ENCODE peak calls at places on chromosomes 11 and 22, in eight cellular contexts. K is osteocyte, U is mucosa of descending colon, C is heart right ventricle, M is mammary epithelial cell, R is lung, A is cardiac fibroblast, J is thoracic aorta. T is an unnamed sample.

GRCh38 chr11:17013548-17014320 is 480 bp downstream of the PLEKHA7 start:
- DNase-seq in K (no peak), U (peak), C (peak), M (no peak), R (no peak), A (no peak), J (no peak), T (no peak)

GRCh38 chr11:68990995-68991780 is 10.4 kb upstream of the MRGPRD start:
- DNase-seq in K (peak), U (no peak), C (no peak), M (no peak), R (no peak), A (no peak), J (no peak), T (no peak)

GRCh38 chr11:945986-946385 is 20.3 kb downstream of the AP2A2 start:
- DNase-seq in K (no peak), U (no peak), C (no peak), M (no peak), R (no peak), A (no peak), J (no peak), T (no peak)

GRCh38 chr11:128772814-128773213 is 78.9 kb downstream of the FLI1 start:
- DNase-seq in K (no peak), U (peak), C (peak), M (no peak), R (peak), A (no peak), J (no peak), T (no peak)

GRCh38 chr11:35144103-35144741 is 5.3 kb downstream of the CD44 start:
- DNase-seq in K (no peak), U (peak), C (no peak), M (peak), R (peak), A (peak), J (no peak), T (peak)

GRCh38 chr11:72146625-72147024 is 11.1 kb downstream of the FOLR3 start:
- DNase-seq in K (no peak), U (no peak), C (no peak), M (no peak), R (no peak), A (no peak), J (no peak), T (no peak)

GRCh38 chr11:78138694-78139421 is 568 bp downstream of the ALG8 start:
- DNase-seq in K (no peak), U (peak), C (no peak), M (peak), R (no peak), A (peak), J (no peak), T (peak)

GRCh38 chr22:43829448-43829821 is 17.3 kb upstream of the EFCAB6 start:
- DNase-seq in K (no peak), U (no peak), C (peak), M (no peak), R (no peak), A (no peak), J (no peak), T (no peak)

GRCh38 chr11:19631657-19632325 is 80.8 kb upstream of the NAV2 start:
- DNase-seq in K (no peak), U (no peak), C (no peak), M (peak), R (no peak), A (no peak), J (no peak), T (no peak)

GRCh38 chr11:130163346-130164220 is 4.0 kb downstream of the ST14 start:
- DNase-seq in K (no peak), U (peak), C (no peak), M (no peak), R (no peak), A (no peak), J (no peak), T (no peak)

GRCh38 chr11:126790550-126790981 is 210.0 kb downstream of the KIRREL3 start:
- DNase-seq in K (no peak), U (no peak), C (no peak), M (peak), R (no peak), A (peak), J (no peak), T (peak)

GRCh38 chr11:131108780-131109179 is 192.5 kb upstream of the SNX19 start:
- DNase-seq in K (no peak), U (no peak), C (no peak), M (no peak), R (peak), A (peak), J (no peak), T (peak)

GRCh38 chr11:103109818-103110388 is 677 bp downstream of the DYNC2H1 start:
- DNase-seq in K (no peak), U (peak), C (no peak), M (no peak), R (no peak), A (no peak), J (no peak), T (no peak)

DNA sequence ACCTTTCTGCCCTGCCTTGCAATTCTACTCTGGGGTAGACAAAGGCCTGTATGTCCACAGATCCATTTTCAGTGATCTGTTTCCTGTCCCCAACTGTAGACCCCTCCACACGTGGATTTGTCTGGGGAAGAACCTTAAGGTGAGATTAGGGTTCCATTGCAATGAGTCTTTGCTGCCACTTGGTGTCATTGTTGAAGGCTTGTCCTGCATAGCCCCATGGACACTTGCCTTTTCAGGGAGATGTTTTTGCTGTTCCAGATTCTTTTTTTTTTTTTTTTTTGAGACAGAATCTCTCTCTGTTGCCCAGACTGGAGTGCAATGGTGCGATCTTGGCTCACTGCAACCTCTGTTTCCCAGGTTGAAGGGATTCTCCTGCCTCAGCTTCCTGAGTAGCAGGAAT is 21.8 kb downstream of the SERPING1 start:
- DNase-seq in K (no peak), U (no peak), C (no peak), M (no peak), R (no peak), A (no peak), J (no peak), T (no peak)
- TF ChIP-seq CTCF in K (no peak), U (no peak), C (no peak), M (peak), R (no peak), A (peak), J (no peak), T (no peak)

GRCh38 chr22:19062909-19063308 is 59.3 kb downstream of the DGCR2 start:
- DNase-seq in K (no peak), U (no peak), C (no peak), M (no peak), R (no peak), A (no peak), J (no peak), T (no peak)

GRCh38 chr22:19060356-19061009 is 61.7 kb downstream of the DGCR2 start:
- DNase-seq in K (no peak), U (no peak), C (no peak), M (peak), R (no peak), A (peak), J (no peak), T (peak)

GRCh38 chr22:19059481-19060278 is 62.5 kb downstream of the DGCR2 start:
- DNase-seq in K (peak), U (no peak), C (no peak), M (no peak), R (no peak), A (no peak), J (no peak), T (no peak)

GRCh38 chr22:19062139-19062789 is 59.9 kb downstream of the DGCR2 start:
- DNase-seq in K (peak), U (no peak), C (no peak), M (no peak), R (no peak), A (no peak), J (no peak), T (no peak)

DNA sequence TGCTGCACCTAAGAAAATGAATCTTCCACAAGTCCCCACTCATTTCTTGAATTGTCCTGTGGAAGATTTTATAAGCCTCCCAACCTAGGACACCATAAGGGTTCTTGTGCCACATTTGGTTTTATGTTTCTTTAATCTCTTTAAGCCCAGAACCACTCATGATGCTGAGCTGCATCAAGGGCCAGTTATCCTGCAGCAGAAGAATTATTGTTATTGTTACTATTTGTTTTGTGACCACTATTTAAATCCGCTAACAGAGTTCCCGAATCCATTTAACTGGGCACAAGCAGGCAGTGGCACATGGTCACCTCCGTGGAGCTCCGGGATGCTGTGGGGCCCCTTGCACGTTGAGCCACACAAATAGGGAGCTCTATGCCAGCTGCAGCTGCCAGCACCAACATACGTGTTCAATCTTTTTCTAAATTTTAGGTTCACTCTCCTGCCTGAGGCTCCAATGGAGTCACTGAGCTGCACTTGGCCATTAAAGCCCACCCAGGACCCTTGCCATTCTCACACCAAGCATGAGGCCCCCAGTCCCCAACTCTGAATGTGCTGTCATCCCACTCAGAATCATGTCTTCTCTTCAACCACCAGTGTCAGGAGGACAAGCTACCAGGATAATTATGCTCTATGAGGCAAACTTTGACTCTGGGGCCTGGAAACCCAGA is 60.6 kb downstream of the DGCR2 start:
- DNase-seq in K (peak), U (no peak), C (no peak), M (no peak), R (no peak), A (no peak), J (no peak), T (peak)
- TF ChIP-seq CTCF in K (no peak), U (no peak), C (no peak), M (no peak), R (no peak), A (no peak), J (no peak), T (no peak)

GRCh38 chr22:42277988-42278776 is 7.7 kb upstream of the TCF20 start:
- DNase-seq in K (no peak), U (no peak), C (no peak), M (no peak), R (no peak), A (peak), J (no peak), T (no peak)
- TF ChIP-seq CTCF in K (peak), U (no peak), C (peak), M (peak), R (no peak), A (peak), J (no peak), T (peak)

GRCh38 chr11:45847908-45848316 is 637 bp downstream of the CRY2 start:
- DNase-seq in K (no peak), U (peak), C (peak), M (peak), R (peak), A (peak), J (no peak), T (peak)
- TF ChIP-seq CTCF in K (peak), U (no peak), C (peak), M (peak), R (no peak), A (peak), J (no peak), T (peak)